ENCODE peak calls at places on chromosomes 16 and 17, in four cellular contexts. T, F, S and M are unnamed samples.

GRCh38 chr16:49596699-49597291 is 223.2 kb downstream of the C16orf78 start:
- DNase-seq in T (no peak), F (no peak), S (no peak), M (no peak)

GRCh38 chr17:78933025-78933958 is 8.1 kb upstream of the TIMP2 start:
- DNase-seq in T (no peak), F (peak; percentile 96), S (peak; percentile 52), M (peak; percentile 90)

GRCh38 chr17:33924105-33924504 is 331.0 kb upstream of the CCL2 start:
- DNase-seq in T (no peak), F (no peak), S (no peak), M (no peak)

GRCh38 chr16:25174285-25174684 is 42.5 kb upstream of the AQP8 start:
- DNase-seq in T (no peak), F (no peak), S (no peak), M (no peak)

GRCh38 chr17:16945513-16946201 is 26.3 kb downstream of the TNFRSF13B start:
- DNase-seq in T (peak; percentile 38), F (no peak), S (no peak), M (no peak)

GRCh38 chr16:84652565-84652964 is 4.3 kb downstream of the KLHL36 start:
- DNase-seq in T (no peak), F (no peak), S (no peak), M (no peak)

GRCh38 chr17:62085511-62086408 is 20.7 kb upstream of the MED13 start:
- DNase-seq in T (no peak), F (peak; percentile 48), S (peak; percentile 42), M (no peak)

GRCh38 chr17:46262271-46262670 is 32.7 kb upstream of the LRRC37A start:
- DNase-seq in T (no peak), F (no peak), S (no peak), M (no peak)

GRCh38 chr16:88651276-88651988 is 579 bp upstream of the CYBA start:
- DNase-seq in T (peak; percentile 84), F (no peak), S (peak; percentile 96), M (no peak)

GRCh38 chr17:36936455-36936934 is 780 bp upstream of the LHX1 start:
- DNase-seq in T (no peak), F (no peak), S (no peak), M (no peak)

GRCh38 chr16:66616169-66616568 is 11.7 kb downstream of the CMTM3 start:
- DNase-seq in T (no peak), F (no peak), S (no peak), M (no peak)

GRCh38 chr16:28977703-28978641 is 3.4 kb downstream of the SPNS1 start:
- DNase-seq in T (no peak), F (no peak), S (no peak), M (no peak)

GRCh38 chr17:2939714-2940351 is 123.6 kb downstream of the OR1D5 start:
- DNase-seq in T (no peak), F (no peak), S (no peak), M (no peak)

GRCh38 chr17:16013943-16014407 is 14.4 kb downstream of the TTC19 start:
- DNase-seq in T (no peak), F (peak; percentile 60), S (no peak), M (peak; percentile 94)

GRCh38 chr17:18182978-18183333 is 672 bp upstream of the ALKBH5 start:
- DNase-seq in T (peak; percentile 89), F (no peak), S (peak; percentile 77), M (no peak)

GRCh38 chr16:2776500-2777139 is 460 bp downstream of the ELOB start:
- DNase-seq in T (no peak), F (no peak), S (no peak), M (no peak)

GRCh38 chr16:53103811-53104210 is 49.0 kb downstream of the CHD9 start:
- DNase-seq in T (no peak), F (no peak), S (no peak), M (no peak)

GRCh38 chr17:61461967-61462733 is 9.9 kb downstream of the TBX4 start:
- DNase-seq in T (peak; percentile 48), F (no peak), S (no peak), M (no peak)

GRCh38 chr17:49910094-49910857 is 58.7 kb upstream of the DLX4 start:
- DNase-seq in T (no peak), F (no peak), S (no peak), M (no peak)

GRCh38 chr17:38617074-38617860 is 11.5 kb upstream of the SRCIN1 start:
- DNase-seq in T (no peak), F (no peak), S (no peak), M (no peak)